ENCODE peak calls at places on chromosomes 11 and 22, in six cellular contexts. One of them, this sample, is unnamed. For H3K9me3, the result is how much of the 10 kb centered on the place peaks cover.

GRCh38 chr11:124669193-124669592 is 4.3 kb downstream of the SIAE start:
- DNase-seq in spleen: no peak
- DNase-seq in A549: peak
- DNase-seq in CD8-positive, alpha-beta T cell: peak
- DNase-seq in HAP-1: peak
- DNase-seq in sigmoid colon: no peak
- DNase-seq in this sample: peak

GRCh38 chr11:31882951-31883392 is 71.8 kb upstream of the PAX6 start:
- DNase-seq in A549: no peak
- DNase-seq in sigmoid colon: no peak
- DNase-seq in spleen: no peak
- DNase-seq in HAP-1: no peak
- DNase-seq in CD8-positive, alpha-beta T cell: no peak
- DNase-seq in this sample: peak

GRCh38 chr11:85869776-85870175 is 14.6 kb downstream of the CCDC83 start:
- DNase-seq in sigmoid colon: no peak
- DNase-seq in HAP-1: no peak
- DNase-seq in spleen: no peak
- DNase-seq in A549: no peak
- DNase-seq in CD8-positive, alpha-beta T cell: no peak
- DNase-seq in this sample: no peak

GRCh38 chr11:4862447-4863236 is 13.6 kb upstream of the OR51S1 start:
- DNase-seq in A549: no peak
- DNase-seq in spleen: no peak
- DNase-seq in sigmoid colon: no peak
- DNase-seq in HAP-1: no peak
- DNase-seq in CD8-positive, alpha-beta T cell: no peak
- DNase-seq in this sample: no peak

GRCh38 chr11:117481885-117482284 is 154.2 kb downstream of the CEP164 start:
- DNase-seq in spleen: peak
- DNase-seq in HAP-1: no peak
- DNase-seq in CD8-positive, alpha-beta T cell: no peak
- DNase-seq in sigmoid colon: no peak
- DNase-seq in A549: no peak
- DNase-seq in this sample: no peak

GRCh38 chr11:61973603-61974162 is 6.2 kb upstream of the FTH1 start:
- DNase-seq in HAP-1: no peak
- DNase-seq in A549: no peak
- DNase-seq in spleen: peak
- DNase-seq in CD8-positive, alpha-beta T cell: no peak
- DNase-seq in sigmoid colon: no peak
- DNase-seq in this sample: no peak

GRCh38 chr22:29301716-29302401 is 4.6 kb upstream of the GAS2L1 start:
- DNase-seq in A549: no peak
- DNase-seq in sigmoid colon: no peak
- DNase-seq in HAP-1: no peak
- DNase-seq in CD8-positive, alpha-beta T cell: no peak
- DNase-seq in spleen: no peak
- DNase-seq in this sample: no peak

GRCh38 chr11:77450227-77450626 is 23.7 kb downstream of the PAK1 start:
- DNase-seq in CD8-positive, alpha-beta T cell: no peak
- DNase-seq in spleen: no peak
- DNase-seq in A549: no peak
- DNase-seq in HAP-1: no peak
- DNase-seq in sigmoid colon: no peak
- DNase-seq in this sample: no peak

GRCh38 chr11:126716456-126717083 is 284.0 kb downstream of the KIRREL3 start:
- DNase-seq in HAP-1: peak
- DNase-seq in A549: peak
- DNase-seq in spleen: no peak
- DNase-seq in sigmoid colon: no peak
- DNase-seq in CD8-positive, alpha-beta T cell: no peak
- DNase-seq in this sample: no peak

GRCh38 chr11:17630936-17631335 is 83.9 kb downstream of the OTOG start:
- DNase-seq in spleen: no peak
- DNase-seq in sigmoid colon: no peak
- DNase-seq in CD8-positive, alpha-beta T cell: no peak
- DNase-seq in A549: no peak
- DNase-seq in HAP-1: no peak
- DNase-seq in this sample: no peak

GRCh38 chr22:20916916-20917810 is at the start of gene CRKL:
- DNase-seq in CD8-positive, alpha-beta T cell: peak
- DNase-seq in HAP-1: peak
- DNase-seq in spleen: peak
- DNase-seq in sigmoid colon: peak
- DNase-seq in A549: peak
- DNase-seq in this sample: peak

GRCh38 chr11:111735262-111736116 is 30.7 kb downstream of the PPP2R1B start:
- DNase-seq in HAP-1: no peak
- DNase-seq in CD8-positive, alpha-beta T cell: no peak
- DNase-seq in spleen: peak
- DNase-seq in A549: peak
- DNase-seq in sigmoid colon: peak
- DNase-seq in this sample: peak

GRCh38 chr11:93613432-93613831 is 48.0 kb upstream of the CEP295 start:
- DNase-seq in CD8-positive, alpha-beta T cell: no peak
- DNase-seq in A549: no peak
- DNase-seq in spleen: no peak
- DNase-seq in HAP-1: no peak
- DNase-seq in sigmoid colon: no peak
- DNase-seq in this sample: no peak

GRCh38 chr11:59556115-59556882 is 45.0 kb downstream of the OR4D9 start:
- DNase-seq in HAP-1: peak
- DNase-seq in CD8-positive, alpha-beta T cell: no peak
- DNase-seq in A549: peak
- DNase-seq in sigmoid colon: peak
- DNase-seq in spleen: no peak
- DNase-seq in this sample: peak

GRCh38 chr11:98679673-98680072 is 341.1 kb upstream of the CNTN5 start:
- DNase-seq in A549: no peak
- DNase-seq in spleen: no peak
- DNase-seq in CD8-positive, alpha-beta T cell: no peak
- DNase-seq in sigmoid colon: no peak
- DNase-seq in HAP-1: no peak
- DNase-seq in this sample: no peak

GRCh38 chr22:36384766-36385400 is 2.9 kb downstream of the MYH9 start:
- DNase-seq in HAP-1: peak
- DNase-seq in CD8-positive, alpha-beta T cell: no peak
- DNase-seq in A549: no peak
- DNase-seq in spleen: no peak
- DNase-seq in sigmoid colon: no peak
- DNase-seq in this sample: no peak

GRCh38 chr11:15199693-15200092 is 85.0 kb downstream of the INSC start:
- DNase-seq in HAP-1: no peak
- DNase-seq in CD8-positive, alpha-beta T cell: no peak
- DNase-seq in A549: no peak
- DNase-seq in spleen: no peak
- DNase-seq in sigmoid colon: no peak
- DNase-seq in this sample: peak

GRCh38 chr11:15551897-15552851 is 437.5 kb downstream of the INSC start:
- DNase-seq in spleen: no peak
- DNase-seq in HAP-1: no peak
- DNase-seq in CD8-positive, alpha-beta T cell: no peak
- DNase-seq in sigmoid colon: no peak
- DNase-seq in A549: no peak
- DNase-seq in this sample: no peak

GRCh38 chr11:70129051-70129592 is 51.0 kb downstream of the ANO1 start:
- DNase-seq in sigmoid colon: no peak
- DNase-seq in spleen: no peak
- DNase-seq in HAP-1: no peak
- DNase-seq in A549: no peak
- DNase-seq in CD8-positive, alpha-beta T cell: no peak
- DNase-seq in this sample: no peak

GRCh38 chr11:68275721-68276488 is 4.1 kb upstream of the C11orf24 start:
- DNase-seq in sigmoid colon: no peak
- DNase-seq in A549: peak
- DNase-seq in CD8-positive, alpha-beta T cell: no peak
- DNase-seq in spleen: peak
- DNase-seq in HAP-1: no peak
- DNase-seq in this sample: no peak

GRCh38 chr22:24169439-24170058 is 11.7 kb upstream of the SUSD2 start:
- DNase-seq in CD8-positive, alpha-beta T cell: no peak
- DNase-seq in A549: no peak
- DNase-seq in spleen: no peak
- DNase-seq in sigmoid colon: no peak
- DNase-seq in HAP-1: no peak
- DNase-seq in this sample: no peak

GRCh38 chr22:45200862-45201511 is 37.3 kb downstream of the NUP50 start:
- DNase-seq in spleen: peak
- DNase-seq in HAP-1: no peak
- DNase-seq in CD8-positive, alpha-beta T cell: no peak
- DNase-seq in A549: no peak
- DNase-seq in sigmoid colon: peak
- DNase-seq in this sample: peak

GRCh38 chr11:19342036-19342435 is 101.3 kb upstream of the E2F8 start:
- DNase-seq in CD8-positive, alpha-beta T cell: no peak
- DNase-seq in spleen: no peak
- DNase-seq in A549: no peak
- DNase-seq in sigmoid colon: no peak
- DNase-seq in HAP-1: no peak
- DNase-seq in this sample: no peak

GRCh38 chr11:64094463-64095223 is 58.9 kb downstream of the FLRT1 start:
- DNase-seq in A549: peak
- DNase-seq in CD8-positive, alpha-beta T cell: no peak
- DNase-seq in spleen: no peak
- DNase-seq in HAP-1: no peak
- DNase-seq in sigmoid colon: peak
- DNase-seq in this sample: peak

GRCh38 chr22:33472462-33473344 is 414.5 kb upstream of the SYN3 start:
- DNase-seq in CD8-positive, alpha-beta T cell: no peak
- DNase-seq in spleen: no peak
- DNase-seq in A549: no peak
- DNase-seq in HAP-1: no peak
- DNase-seq in sigmoid colon: no peak
- DNase-seq in this sample: no peak

GRCh38 chr22:49328630-49329405 is 498.9 kb downstream of the BRD1 start:
- DNase-seq in CD8-positive, alpha-beta T cell: no peak
- DNase-seq in spleen: peak
- DNase-seq in sigmoid colon: no peak
- DNase-seq in HAP-1: no peak
- DNase-seq in A549: no peak
- DNase-seq in this sample: no peak
- H3K9me3 ChIP-seq in CD8-positive, alpha-beta T cell: under half
- H3K9me3 ChIP-seq in spleen: under half
- H3K9me3 ChIP-seq in sigmoid colon: under half
- H3K9me3 ChIP-seq in HAP-1: under half
- H3K9me3 ChIP-seq in A549: under half
- H3K9me3 ChIP-seq in this sample: under half

GRCh38 chr11:112899235-112899634 is 62.0 kb upstream of the NCAM1 start:
- DNase-seq in HAP-1: no peak
- DNase-seq in A549: no peak
- DNase-seq in sigmoid colon: no peak
- DNase-seq in CD8-positive, alpha-beta T cell: no peak
- DNase-seq in spleen: no peak
- DNase-seq in this sample: no peak

GRCh38 chr11:112903310-112903709 is 57.9 kb upstream of the NCAM1 start:
- DNase-seq in spleen: no peak
- DNase-seq in HAP-1: no peak
- DNase-seq in CD8-positive, alpha-beta T cell: no peak
- DNase-seq in A549: no peak
- DNase-seq in sigmoid colon: no peak
- DNase-seq in this sample: peak

GRCh38 chr11:112901904-112902303 is 59.3 kb upstream of the NCAM1 start:
- DNase-seq in CD8-positive, alpha-beta T cell: no peak
- DNase-seq in spleen: no peak
- DNase-seq in sigmoid colon: no peak
- DNase-seq in HAP-1: no peak
- DNase-seq in A549: no peak
- DNase-seq in this sample: no peak

DNA sequence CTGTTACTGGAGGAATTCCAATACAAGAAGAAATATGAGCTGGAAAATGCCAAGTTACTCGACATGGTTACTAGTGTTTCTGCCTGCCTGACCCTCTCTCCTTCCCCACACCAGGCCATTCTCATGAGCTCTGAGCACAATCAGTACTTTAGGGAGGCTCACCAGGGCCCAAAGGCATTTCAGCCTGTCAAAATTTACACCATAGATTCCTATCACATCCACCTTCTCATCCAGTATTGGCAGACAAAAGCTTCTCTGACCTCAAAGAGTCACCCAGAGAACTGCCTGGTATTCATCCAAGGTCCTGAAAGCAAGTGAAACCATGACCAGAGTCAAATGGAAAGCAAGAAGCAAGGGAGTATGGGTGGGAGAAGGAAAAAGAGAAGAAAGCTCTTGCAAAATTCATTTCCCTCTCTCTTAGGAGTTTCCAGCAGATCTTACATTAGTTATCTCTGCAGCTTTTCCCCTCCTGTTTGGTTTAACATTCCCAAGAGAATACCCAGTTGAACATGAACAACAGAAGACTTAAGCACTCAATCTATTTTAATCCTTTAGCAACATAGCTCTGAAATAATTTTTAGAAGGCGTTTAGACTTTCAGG is 58.7 kb upstream of the NCAM1 start:
- DNase-seq in spleen: no peak
- DNase-seq in A549: no peak
- DNase-seq in sigmoid colon: no peak
- DNase-seq in HAP-1: no peak
- DNase-seq in CD8-positive, alpha-beta T cell: no peak
- DNase-seq in this sample: no peak
- H3K4me3 ChIP-seq in spleen: no peak
- H3K4me3 ChIP-seq in A549: no peak
- H3K4me3 ChIP-seq in sigmoid colon: no peak
- H3K4me3 ChIP-seq in HAP-1: no peak
- H3K4me3 ChIP-seq in CD8-positive, alpha-beta T cell: no peak
- H3K4me3 ChIP-seq in this sample: no peak

DNA sequence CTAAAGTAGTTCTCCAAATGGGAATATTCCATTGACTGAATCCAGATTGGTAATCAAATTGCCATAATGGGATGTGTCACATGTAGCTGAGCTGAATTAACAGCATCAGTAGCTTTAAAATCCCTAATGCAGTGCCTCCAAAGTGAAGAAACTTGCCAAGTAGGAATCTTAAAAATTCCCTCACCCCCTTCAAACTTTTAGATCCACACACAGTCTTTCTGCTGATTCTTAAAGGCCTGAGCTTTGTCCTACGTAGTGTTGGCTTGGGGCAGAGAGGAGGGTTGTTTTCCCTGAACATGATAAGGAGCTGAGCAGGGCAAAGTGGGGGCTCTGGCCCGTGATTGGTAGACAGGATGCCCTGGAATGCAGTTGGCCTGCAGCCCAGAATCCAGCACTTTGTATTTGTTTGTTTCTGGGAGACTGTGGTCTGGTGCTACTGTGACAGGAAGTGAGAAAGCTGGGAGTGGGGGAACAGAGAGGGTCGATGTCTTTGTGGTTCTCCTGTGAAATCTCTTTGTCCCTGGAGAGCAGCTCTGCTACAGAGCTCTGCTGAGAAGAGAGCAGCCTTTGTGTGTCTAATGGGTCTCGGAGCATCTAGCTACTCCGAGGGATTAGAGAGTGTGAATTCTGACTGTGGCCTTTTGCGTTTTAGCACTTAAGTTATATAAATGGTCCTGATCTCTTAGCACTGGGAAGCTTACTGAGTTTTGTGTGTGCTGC is 16.9 kb downstream of the CTNND1 start:
- DNase-seq in HAP-1: peak
- DNase-seq in A549: peak
- DNase-seq in spleen: peak
- DNase-seq in sigmoid colon: peak
- DNase-seq in CD8-positive, alpha-beta T cell: no peak
- DNase-seq in this sample: peak
- H3K9me3 ChIP-seq in HAP-1: under half
- H3K9me3 ChIP-seq in A549: under half
- H3K9me3 ChIP-seq in spleen: under half
- H3K9me3 ChIP-seq in sigmoid colon: under half
- H3K9me3 ChIP-seq in CD8-positive, alpha-beta T cell: under half
- H3K9me3 ChIP-seq in this sample: under half

GRCh38 chr22:39238966-39239510 is 5.7 kb downstream of the PDGFB start:
- DNase-seq in A549: no peak
- DNase-seq in spleen: no peak
- DNase-seq in CD8-positive, alpha-beta T cell: no peak
- DNase-seq in sigmoid colon: no peak
- DNase-seq in HAP-1: no peak
- DNase-seq in this sample: no peak
- H3K4me3 ChIP-seq in A549: no peak
- H3K4me3 ChIP-seq in spleen: no peak
- H3K4me3 ChIP-seq in CD8-positive, alpha-beta T cell: no peak
- H3K4me3 ChIP-seq in sigmoid colon: no peak
- H3K4me3 ChIP-seq in HAP-1: no peak
- H3K4me3 ChIP-seq in this sample: no peak